ENCODE peak calls at places on chromosome 20, in ten cellular contexts. Y is upper lobe of right lung, O is brain microvascular endothelial cell, K is WERI-Rb-1, T is stomach, P is left lung, N is PC-9, Z is Panc1, R is tibial artery, B is uterus. J is an unnamed sample.

GRCh38 chr20:58693226-58694006 is 816 bp downstream of the NPEPL1 start:
- DNase-seq in Y (peak; percentile 77), O (no peak), K (peak; percentile 48), T (peak; percentile 26), P (no peak), N (no peak), Z (no peak), R (no peak), B (no peak), J (no peak)

GRCh38 chr20:1434571-1435336 is 31.9 kb downstream of the NSFL1C start:
- DNase-seq in Y (no peak), O (peak; percentile 90), K (no peak), T (peak; percentile 30), P (peak; percentile 64), N (peak; percentile 40), Z (no peak), R (peak; percentile 46), B (no peak), J (peak; percentile 81)

GRCh38 chr20:57148266-57148665 is 118.2 kb downstream of the BMP7 start:
- DNase-seq in Y (no peak), O (no peak), K (no peak), T (no peak), P (no peak), N (no peak), Z (no peak), R (no peak), B (no peak), J (no peak)

GRCh38 chr20:57342829-57343228 is 8.2 kb upstream of the RAE1 start:
- DNase-seq in Y (no peak), O (peak; percentile 20), K (no peak), T (no peak), P (no peak), N (peak; percentile 81), Z (no peak), R (no peak), B (no peak), J (peak; percentile 72)

GRCh38 chr20:20304942-20305341 is 63.0 kb upstream of the INSM1 start:
- DNase-seq in Y (no peak), O (no peak), K (no peak), T (no peak), P (no peak), N (no peak), Z (no peak), R (no peak), B (no peak), J (no peak)

GRCh38 chr20:8722277-8722928 is 346.5 kb upstream of the PLCB4 start:
- DNase-seq in Y (no peak), O (peak; percentile 64), K (peak; percentile 44), T (no peak), P (no peak), N (peak; percentile 41), Z (peak; percentile 51), R (no peak), B (peak; percentile 20), J (peak; percentile 62)

GRCh38 chr20:24935140-24935539 is 13.9 kb upstream of the CST7 start:
- DNase-seq in Y (peak; percentile 49), O (no peak), K (no peak), T (no peak), P (no peak), N (no peak), Z (no peak), R (no peak), B (no peak), J (no peak)

GRCh38 chr20:11158589-11158988 is 484.8 kb upstream of the JAG1 start:
- DNase-seq in Y (no peak), O (no peak), K (no peak), T (no peak), P (no peak), N (no peak), Z (no peak), R (no peak), B (no peak), J (peak; percentile 10)

GRCh38 chr20:59938696-59939051 is 1.4 kb downstream of the PPP1R3D start:
- DNase-seq in Y (no peak), O (no peak), K (no peak), T (no peak), P (no peak), N (peak; percentile 89), Z (no peak), R (peak; percentile 33), B (peak; percentile 23), J (no peak)

GRCh38 chr20:17625246-17626051 is 55.6 kb downstream of the DSTN start:
- DNase-seq in Y (peak; percentile 59), O (no peak), K (no peak), T (no peak), P (peak; percentile 29), N (no peak), Z (no peak), R (peak; percentile 19), B (peak; percentile 15), J (no peak)

DNA sequence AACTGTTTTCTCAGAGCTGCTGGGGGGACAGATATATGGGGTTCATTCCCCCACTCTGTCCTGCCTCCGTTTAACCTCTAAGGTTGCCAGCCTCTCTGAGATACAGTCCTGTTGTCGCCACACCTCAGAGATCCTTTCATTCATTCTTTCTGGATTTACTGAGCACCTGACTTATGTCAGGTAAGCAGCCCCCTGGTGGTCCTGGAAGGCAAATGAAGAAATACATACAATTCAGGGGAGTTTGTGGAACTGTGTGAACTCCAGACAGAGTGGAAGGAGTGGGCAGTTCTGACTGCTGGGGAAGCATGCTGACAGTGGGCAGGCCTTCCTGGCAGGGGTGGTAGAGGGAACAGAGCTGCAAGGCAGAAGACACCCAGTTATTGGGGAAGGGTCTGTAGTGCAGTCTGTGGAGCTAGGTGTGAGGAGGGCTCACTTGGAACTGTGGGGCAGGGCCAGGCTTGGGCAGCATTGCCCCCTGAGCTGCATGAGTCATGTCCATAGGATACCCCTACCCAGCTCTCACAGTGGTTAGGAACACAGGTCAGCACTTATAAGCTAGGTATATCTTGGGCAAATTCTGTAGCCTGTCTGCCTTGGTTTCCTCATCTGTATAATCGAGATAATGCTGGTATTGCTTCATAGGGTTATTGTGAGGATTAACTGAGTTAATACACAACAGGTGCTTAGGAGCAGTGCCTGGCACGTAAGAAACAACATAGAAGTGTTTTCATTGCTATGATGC is 12.8 kb upstream of the SGK2 start:
- DNase-seq in Y (peak; percentile 9), O (no peak), K (no peak), T (no peak), P (no peak), N (no peak), Z (no peak), R (no peak), B (no peak), J (no peak)
- TF ChIP-seq CTCF in Y (no peak), O (no peak), K (no peak), T (no peak), P (no peak), N (no peak), Z (no peak), R (no peak), B (no peak), J (no peak)

DNA sequence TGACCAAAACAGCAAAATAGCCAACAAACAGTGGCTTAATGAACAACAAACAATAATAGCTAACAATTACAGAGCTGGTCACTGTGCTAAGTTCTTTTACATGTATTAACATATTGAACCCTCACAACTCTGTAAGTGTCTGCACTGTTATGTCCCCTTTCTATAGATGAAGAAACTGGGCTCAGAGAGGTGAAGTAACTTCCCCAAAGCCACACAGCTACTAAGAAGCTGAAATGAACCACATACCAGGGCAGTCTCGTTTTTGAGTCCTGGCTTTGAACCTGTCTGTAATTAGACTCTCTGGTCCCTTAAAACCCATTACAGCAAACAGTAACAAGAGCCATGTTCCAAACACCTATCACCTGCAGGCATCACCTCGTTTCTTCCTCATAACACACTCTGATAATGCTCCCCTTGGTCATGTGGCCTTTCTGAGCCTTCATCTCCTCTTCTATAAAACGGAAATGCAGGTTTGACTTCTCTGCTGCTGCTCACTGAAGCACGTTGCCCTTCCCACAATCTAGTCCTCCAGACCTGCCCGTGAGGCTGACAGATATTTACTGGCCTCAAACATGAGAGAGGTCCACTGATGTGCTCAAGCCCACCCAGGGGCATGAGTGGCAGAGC is 23.3 kb downstream of the KCNK15 start:
- DNase-seq in Y (no peak), O (no peak), K (no peak), T (no peak), P (no peak), N (no peak), Z (no peak), R (no peak), B (no peak), J (no peak)
- H3K27me3 ChIP-seq in Y (peaks cover 5% of the 10 kb centered on the region), O (peaks cover 3% of the 10 kb centered on the region), K (no peaks in the 10 kb centered on the region), T (peaks cover 66% of the 10 kb centered on the region), P (peaks cover 32% of the 10 kb centered on the region), N (peaks cover 94% of the 10 kb centered on the region), Z (no peaks in the 10 kb centered on the region), R (no peaks in the 10 kb centered on the region), B (no peaks in the 10 kb centered on the region), J (peaks cover 3% of the 10 kb centered on the region)

GRCh38 chr20:52001999-52002666 is 189.4 kb downstream of the ZFP64 start:
- DNase-seq in Y (no peak), O (peak; percentile 16), K (no peak), T (no peak), P (no peak), N (peak; percentile 46), Z (no peak), R (no peak), B (no peak), J (no peak)
- TF ChIP-seq CTCF in Y (no peak), O (peak; percentile 67), K (no peak), T (no peak), P (no peak), N (no peak), Z (no peak), R (no peak), B (no peak), J (no peak)

GRCh38 chr20:63100926-63101699 is 94.3 kb upstream of the BHLHE23 start:
- DNase-seq in Y (peak; percentile 48), O (no peak), K (peak; percentile 7), T (no peak), P (peak; percentile 27), N (no peak), Z (no peak), R (no peak), B (no peak), J (no peak)
- H3K27me3 ChIP-seq in Y (peaks cover 19% of the 10 kb centered on the region), O (peaks cover 19% of the 10 kb centered on the region), K (no peaks in the 10 kb centered on the region), T (peaks cover 66% of the 10 kb centered on the region), P (peaks cover 95% of the 10 kb centered on the region), N (peaks cover 68% of the 10 kb centered on the region), Z (no peaks in the 10 kb centered on the region), R (no peaks in the 10 kb centered on the region), B (no peaks in the 10 kb centered on the region), J (no peaks in the 10 kb centered on the region)

J was measured in bronchial epithelial cell.